ENCODE peak calls at places on chromosomes 11 and 22, in eight cellular contexts. W is endothelial cell of umbilical vein, Q is fibroblast of mammary gland, U is cardiac muscle cell, M is neuronal stem cell, G is AG09309, I is astrocyte of the spinal cord, E is fibroblast of lung. T is an unnamed sample.

GRCh38 chr11:113818426-113818825 is 38.8 kb downstream of the CLDN25 start:
- DNase-seq in W (no peak), Q (peak), U (no peak), M (no peak), G (no peak), I (no peak), E (peak), T (no peak)

GRCh38 chr11:81840375-81840774 is 893.3 kb downstream of the FAM181B start:
- DNase-seq in W (no peak), Q (peak), U (no peak), M (no peak), G (no peak), I (peak), E (peak), T (no peak)

GRCh38 chr11:61158691-61159381 is 2.4 kb downstream of the VPS37C start:
- DNase-seq in W (peak), Q (peak), U (no peak), M (no peak), G (peak), I (peak), E (peak), T (no peak)

GRCh38 chr11:67539588-67539987 is 16.3 kb upstream of the CABP2 start:
- DNase-seq in W (no peak), Q (no peak), U (no peak), M (no peak), G (no peak), I (no peak), E (no peak), T (no peak)

GRCh38 chr22:46935506-46936377 is 173.3 kb downstream of the TBC1D22A start:
- DNase-seq in W (no peak), Q (no peak), U (no peak), M (no peak), G (no peak), I (no peak), E (no peak), T (no peak)

GRCh38 chr11:72598901-72599300 is 75.3 kb downstream of the PDE2A start:
- DNase-seq in W (peak), Q (peak), U (peak), M (peak), G (no peak), I (no peak), E (peak), T (peak)

GRCh38 chr11:118996926-118997626 is 862 bp upstream of the CENATAC start:
- DNase-seq in W (peak), Q (peak), U (no peak), M (no peak), G (no peak), I (peak), E (no peak), T (peak)

GRCh38 chr22:16776088-16776487 is 49.1 kb downstream of the XKR3 start:
- DNase-seq in W (no peak), Q (peak), U (no peak), M (no peak), G (no peak), I (no peak), E (no peak), T (no peak)

GRCh38 chr22:48476599-48476998 is 1351.1 kb downstream of the BRD1 start:
- DNase-seq in W (no peak), Q (no peak), U (no peak), M (no peak), G (no peak), I (no peak), E (no peak), T (no peak)

GRCh38 chr11:59560290-59560701 is 49.0 kb downstream of the OR4D9 start:
- DNase-seq in W (peak), Q (peak), U (peak), M (peak), G (no peak), I (peak), E (peak), T (peak)

GRCh38 chr22:44746836-44747519 is 5.4 kb upstream of the ARHGAP8 start:
- DNase-seq in W (no peak), Q (no peak), U (no peak), M (no peak), G (no peak), I (no peak), E (peak), T (no peak)

GRCh38 chr11:127074151-127074761 is 73.7 kb upstream of the KIRREL3 start:
- DNase-seq in W (no peak), Q (peak), U (peak), M (peak), G (peak), I (peak), E (peak), T (peak)

GRCh38 chr11:129286813-129287212 is 88.8 kb upstream of the BARX2 start:
- DNase-seq in W (no peak), Q (no peak), U (no peak), M (no peak), G (no peak), I (no peak), E (peak), T (no peak)

GRCh38 chr11:101127699-101128570 is 1.7 kb downstream of the PGR start:
- DNase-seq in W (no peak), Q (no peak), U (peak), M (peak), G (no peak), I (no peak), E (peak), T (peak)

GRCh38 chr11:3837793-3838192 is 3.0 kb downstream of the RHOG start:
- DNase-seq in W (no peak), Q (peak), U (no peak), M (no peak), G (no peak), I (no peak), E (no peak), T (no peak)

GRCh38 chr22:30472994-30473720 is 1.3 kb upstream of the SEC14L3 start:
- DNase-seq in W (no peak), Q (no peak), U (no peak), M (no peak), G (no peak), I (no peak), E (no peak), T (no peak)

GRCh38 chr11:70532066-70532440 is 133.7 kb downstream of the CTTN start:
- DNase-seq in W (no peak), Q (no peak), U (peak), M (no peak), G (no peak), I (no peak), E (no peak), T (no peak)

GRCh38 chr11:119907934-119908760 is 179.1 kb upstream of the NECTIN1 start:
- DNase-seq in W (no peak), Q (no peak), U (no peak), M (no peak), G (no peak), I (no peak), E (no peak), T (no peak)

GRCh38 chr11:121467965-121468364 is 15.2 kb upstream of the SORL1-AS1 start:
- DNase-seq in W (no peak), Q (no peak), U (no peak), M (no peak), G (no peak), I (no peak), E (no peak), T (no peak)

GRCh38 chr11:17634776-17635550 is 84.4 kb upstream of the MYOD1 start:
- DNase-seq in W (no peak), Q (no peak), U (no peak), M (no peak), G (no peak), I (no peak), E (no peak), T (no peak)

DNA sequence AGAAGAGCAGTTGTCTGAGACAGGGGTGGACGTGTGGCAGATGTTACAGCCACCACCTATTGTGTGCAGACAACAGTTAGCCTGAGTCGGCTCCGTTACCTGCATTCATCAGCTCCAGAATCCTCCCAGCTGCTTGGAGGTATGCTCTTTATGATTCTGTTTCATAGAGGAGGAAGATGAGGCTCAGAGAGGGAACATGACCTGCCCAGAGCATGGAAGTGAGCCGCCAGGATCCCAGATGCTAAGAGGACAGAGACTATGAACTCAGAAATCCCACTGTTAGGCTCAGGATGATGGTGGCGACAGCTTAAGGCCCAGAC is 1.5 kb downstream of the EMID1 start:
- DNase-seq in W (no peak), Q (no peak), U (no peak), M (no peak), G (no peak), I (no peak), E (no peak), T (no peak)
- H3K4me3 ChIP-seq in W (no peak), Q (no peak), U (no peak), M (peak), G (no peak), I (no peak), E (no peak), T (no peak)

DNA sequence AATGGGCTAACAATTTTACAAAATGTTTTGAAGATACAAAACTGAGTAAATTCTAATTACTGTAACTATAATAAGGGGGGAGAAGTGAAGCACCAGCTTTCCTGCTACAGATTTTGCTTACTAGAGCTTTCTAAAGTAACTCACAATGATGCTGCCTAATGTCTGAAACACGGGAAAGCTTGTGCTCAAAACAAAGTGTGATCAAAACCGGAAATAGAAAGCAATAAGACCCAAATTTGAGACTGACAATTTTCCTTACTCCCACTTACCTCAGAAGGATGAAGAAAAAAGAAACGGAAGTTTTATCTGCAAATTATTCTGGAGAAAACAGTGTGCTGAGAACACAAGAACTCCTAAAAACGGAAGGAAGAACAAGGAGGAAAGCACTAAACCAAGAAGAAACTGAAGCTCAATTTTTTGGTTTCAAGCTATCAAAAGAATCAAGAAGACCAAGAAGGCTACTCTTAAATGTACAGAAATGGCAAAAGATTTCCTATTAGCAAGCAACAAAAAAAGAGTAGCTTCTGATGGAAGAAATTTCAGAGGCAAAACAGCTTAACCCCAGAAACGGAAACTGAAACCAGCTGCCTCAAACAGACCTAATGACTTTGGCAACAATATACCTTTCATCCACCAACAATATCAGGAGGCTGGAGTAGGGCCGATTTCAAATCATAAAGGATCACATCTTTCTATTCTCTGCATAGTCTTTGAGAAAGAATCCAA is 33.4 kb downstream of the AMBRA1 start:
- DNase-seq in W (peak), Q (peak), U (no peak), M (no peak), G (no peak), I (peak), E (peak), T (no peak)
- H3K4me3 ChIP-seq in W (peak), Q (peak), U (no peak), M (no peak), G (no peak), I (no peak), E (peak), T (peak)

GRCh38 chr11:64060263-64060860 is 24.6 kb downstream of the FLRT1 start:
- DNase-seq in W (no peak), Q (no peak), U (no peak), M (no peak), G (no peak), I (no peak), E (no peak), T (no peak)
- H3K4me3 ChIP-seq in W (peak), Q (peak), U (peak), M (peak), G (peak), I (peak), E (peak), T (no peak)

GRCh38 chr11:133082851-133083488 is 449.3 kb downstream of the OPCML start:
- DNase-seq in W (peak), Q (peak), U (peak), M (peak), G (no peak), I (peak), E (peak), T (peak)
- H3K4me3 ChIP-seq in W (peak), Q (no peak), U (peak), M (peak), G (peak), I (peak), E (peak), T (no peak)